ENCODE peak calls at places on chromosomes 7 and 10, in seven cellular contexts. N is ovary, I is prostate gland, Y is colonic mucosa, G is left lung, M is mammary epithelial cell, Z is brain microvascular endothelial cell. U is an unnamed sample.

GRCh38 chr7:44966731-44967538 is 11.9 kb downstream of the MYO1G start:
- DNase-seq in N (no peak), I (no peak), Y (no peak), G (no peak), M (no peak), Z (no peak), U (no peak)

GRCh38 chr7:5283421-5284303 is 919 bp downstream of the SLC29A4 start:
- DNase-seq in N (peak), I (no peak), Y (peak), G (no peak), M (no peak), Z (no peak), U (no peak)

GRCh38 chr10:62554632-62555199 is 180.5 kb downstream of the ZNF365 start:
- DNase-seq in N (no peak), I (no peak), Y (peak), G (no peak), M (peak), Z (peak), U (peak)

GRCh38 chr7:134686782-134687181 is 40.1 kb downstream of the BPGM start:
- DNase-seq in N (no peak), I (no peak), Y (no peak), G (no peak), M (no peak), Z (no peak), U (no peak)

GRCh38 chr7:71132521-71133231 is 732 bp downstream of the GALNT17 start:
- DNase-seq in N (peak), I (peak), Y (no peak), G (no peak), M (peak), Z (no peak), U (no peak)

GRCh38 chr10:73263948-73264347 is 11.5 kb upstream of the MRPS16 start:
- DNase-seq in N (no peak), I (no peak), Y (no peak), G (no peak), M (peak), Z (peak), U (no peak)

GRCh38 chr10:21953585-21954057 is 49.9 kb downstream of the DNAJC1 start:
- DNase-seq in N (no peak), I (no peak), Y (no peak), G (no peak), M (peak), Z (no peak), U (no peak)

GRCh38 chr7:97307521-97308108 is 190.1 kb downstream of the SDHAF3 start:
- DNase-seq in N (no peak), I (no peak), Y (no peak), G (no peak), M (no peak), Z (no peak), U (no peak)

GRCh38 chr10:86203162-86203905 is 163.3 kb downstream of the GRID1 start:
- DNase-seq in N (no peak), I (no peak), Y (no peak), G (no peak), M (no peak), Z (peak), U (no peak)

GRCh38 chr10:34824870-34825269 is 9.8 kb upstream of the PARD3 start:
- DNase-seq in N (no peak), I (no peak), Y (no peak), G (no peak), M (no peak), Z (no peak), U (no peak)

GRCh38 chr10:102773986-102774385 is 30.2 kb downstream of the WBP1L start:
- DNase-seq in N (no peak), I (no peak), Y (no peak), G (no peak), M (no peak), Z (no peak), U (no peak)

GRCh38 chr7:110084177-110084807 is 1006.6 kb upstream of the LRRN3 start:
- DNase-seq in N (no peak), I (no peak), Y (no peak), G (no peak), M (no peak), Z (no peak), U (no peak)

GRCh38 chr10:75480374-75480773 is 49.0 kb downstream of the LRMDA start:
- DNase-seq in N (no peak), I (no peak), Y (no peak), G (no peak), M (no peak), Z (no peak), U (no peak)

GRCh38 chr7:77797734-77798393 is 370 bp downstream of the TMEM60 start:
- DNase-seq in N (no peak), I (no peak), Y (no peak), G (peak), M (no peak), Z (peak), U (no peak)

GRCh38 chr10:126070815-126071214 is 174.5 kb downstream of the FANK1 start:
- DNase-seq in N (no peak), I (no peak), Y (no peak), G (no peak), M (no peak), Z (no peak), U (no peak)

GRCh38 chr10:52314007-52314821 is at the start of gene DKK1:
- DNase-seq in N (no peak), I (peak), Y (peak), G (peak), M (peak), Z (peak), U (no peak)

GRCh38 chr7:26451997-26452396 is 160.3 kb downstream of the SNX10 start:
- DNase-seq in N (no peak), I (no peak), Y (no peak), G (no peak), M (no peak), Z (no peak), U (no peak)

DNA sequence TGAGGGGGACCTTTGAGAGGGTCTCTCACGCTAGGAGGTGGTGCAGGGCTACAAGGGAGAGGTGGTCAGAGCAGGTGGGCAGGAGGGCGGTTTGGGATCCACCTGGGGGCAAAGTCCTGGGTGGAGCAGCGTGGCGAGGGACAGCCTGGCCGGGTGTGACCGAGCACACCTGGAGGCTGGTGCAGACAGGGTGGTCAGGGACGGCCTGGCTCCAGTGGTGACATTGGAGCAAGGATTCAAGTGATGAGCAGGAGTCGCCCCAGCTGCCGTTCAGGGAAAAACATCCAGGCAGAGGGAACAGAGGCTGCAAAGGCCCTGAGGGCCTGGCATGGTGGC is 36.0 kb downstream of the CLIP2 start:
- DNase-seq in N (no peak), I (no peak), Y (peak), G (no peak), M (no peak), Z (no peak), U (no peak)
- H3K4me3 ChIP-seq in N (no peak), I (no peak), Y (no peak), G (no peak), M (no peak), Z (no peak), U (no peak)

GRCh38 chr7:115707236-115707635 is 323.3 kb downstream of the TFEC start:
- DNase-seq in N (no peak), I (no peak), Y (peak), G (no peak), M (peak), Z (no peak), U (no peak)
- TF ChIP-seq CTCF in N (no peak), I (no peak), Y (peak), G (no peak), M (peak), Z (peak), U (no peak)

DNA sequence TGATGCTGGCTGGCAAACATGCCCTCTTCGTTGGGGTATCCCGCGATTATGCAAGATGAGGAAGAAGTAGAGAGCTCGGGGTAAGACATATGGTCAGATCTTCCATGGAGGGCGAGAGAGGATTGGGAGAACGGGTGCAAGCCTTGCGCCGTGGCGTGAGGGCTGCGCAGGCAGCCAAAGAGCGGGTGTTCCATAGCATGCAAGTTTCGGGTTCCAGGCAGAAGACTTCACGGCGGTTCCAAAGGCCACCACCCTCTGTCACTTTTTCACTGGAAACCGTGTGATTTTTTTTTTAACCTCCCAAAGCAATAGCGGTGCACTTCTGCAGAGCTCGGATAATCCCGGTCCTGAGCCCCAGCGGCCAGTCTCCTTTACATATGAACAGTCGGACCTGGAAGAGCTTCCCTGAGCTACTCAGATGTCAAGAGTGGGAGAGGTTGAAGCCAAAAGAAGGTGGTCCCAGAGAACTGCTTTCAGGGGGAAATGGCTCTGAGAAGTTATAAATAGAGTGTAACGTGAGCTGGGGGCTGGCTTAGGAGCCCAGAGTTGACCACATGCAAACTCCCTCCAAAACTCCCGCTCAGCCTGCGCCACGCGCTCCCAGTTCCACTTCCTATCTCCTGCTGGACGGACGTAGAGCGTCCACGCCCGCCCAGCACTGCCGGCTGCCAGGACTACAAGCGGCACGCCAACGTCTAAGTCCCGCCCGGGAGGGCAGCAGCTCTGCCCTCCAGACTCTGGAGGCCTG is at the start of gene MEOX2:
- DNase-seq in N (peak), I (no peak), Y (peak), G (peak), M (no peak), Z (peak), U (no peak)
- H3K27ac ChIP-seq in N (no peak), I (no peak), Y (no peak), G (peak), M (no peak), Z (no peak), U (no peak)

DNA sequence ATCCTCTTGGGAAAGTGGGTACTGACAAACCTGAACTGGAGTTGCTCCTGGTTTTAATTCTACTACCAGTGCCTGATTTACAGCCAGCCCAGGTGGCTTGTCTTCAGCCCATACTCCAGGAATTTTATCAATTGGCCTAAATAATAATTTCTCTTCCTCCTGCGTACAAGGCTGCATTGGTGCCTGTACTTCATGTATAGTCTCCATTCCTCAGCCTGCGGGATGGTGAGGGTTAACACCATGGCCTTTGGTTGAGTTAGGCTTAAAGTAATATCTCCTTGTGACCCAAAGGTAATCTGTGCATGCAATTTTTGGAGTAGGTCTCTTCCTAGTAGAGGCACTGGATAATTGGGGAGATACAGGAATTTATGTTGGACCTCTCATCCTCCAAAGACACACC is 5.5 kb upstream of the ZNF117 start:
- DNase-seq in N (no peak), I (no peak), Y (no peak), G (no peak), M (no peak), Z (no peak), U (no peak)
- H3K4me3 ChIP-seq in N (no peak), I (no peak), Y (no peak), G (no peak), M (no peak), Z (no peak), U (no peak)

GRCh38 chr7:87220734-87221215 is 1.2 kb upstream of the TMEM243 start:
- DNase-seq in N (peak), I (peak), Y (peak), G (no peak), M (no peak), Z (no peak), U (no peak)

GRCh38 chr7:87217983-87218653 is 1.4 kb downstream of the TMEM243 start:
- DNase-seq in N (no peak), I (no peak), Y (no peak), G (no peak), M (no peak), Z (no peak), U (no peak)

GRCh38 chr7:87220026-87220733 is 648 bp upstream of the TMEM243 start:
- DNase-seq in N (peak), I (peak), Y (peak), G (peak), M (peak), Z (peak), U (peak)

GRCh38 chr7:87218941-87219544 is 489 bp downstream of the TMEM243 start:
- DNase-seq in N (peak), I (peak), Y (peak), G (peak), M (peak), Z (no peak), U (peak)

GRCh38 chr7:87219545-87220025 is at the start of gene TMEM243:
- DNase-seq in N (peak), I (peak), Y (peak), G (peak), M (peak), Z (peak), U (peak)
- TF ChIP-seq CTCF in N (peak), I (peak), Y (no peak), G (peak), M (no peak), Z (peak), U (peak)

DNA sequence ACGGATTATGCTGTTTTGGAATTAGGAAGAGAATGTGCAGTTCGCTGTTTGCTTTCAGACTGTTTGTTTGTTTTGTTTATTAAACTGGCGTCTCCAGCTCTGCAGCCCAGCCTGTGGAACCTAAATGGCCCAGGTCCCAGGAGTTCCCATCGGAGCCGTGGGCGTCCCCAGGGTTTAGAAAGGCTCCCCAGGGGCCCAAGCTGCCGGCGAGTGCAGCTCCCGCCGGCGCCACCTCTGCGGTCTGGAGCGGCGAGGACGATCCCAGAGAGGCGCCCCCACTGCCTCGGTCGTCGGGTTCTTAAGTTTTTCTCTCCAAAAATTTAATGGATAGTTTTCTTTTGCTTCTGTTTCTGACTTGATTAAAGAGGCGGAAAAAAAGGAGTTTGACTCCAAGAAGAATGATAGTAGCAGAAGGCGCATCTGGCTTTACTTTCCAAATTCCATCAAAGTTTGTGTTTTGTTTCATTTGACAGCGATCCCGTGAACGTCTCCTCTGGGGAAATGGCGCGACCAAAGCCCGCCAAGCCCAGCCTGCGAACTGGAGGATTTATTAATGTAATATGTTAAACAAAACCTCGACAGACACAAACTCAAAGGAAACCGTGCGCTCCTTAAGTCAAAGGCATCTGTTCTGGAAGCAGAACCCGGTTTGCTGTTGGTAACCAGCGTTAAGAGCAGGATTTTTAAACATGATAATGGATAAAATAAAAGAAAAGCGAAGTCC is 712 bp upstream of the FZD1 start:
- DNase-seq in N (peak), I (peak), Y (peak), G (peak), M (no peak), Z (no peak), U (no peak)
- H3K27ac ChIP-seq in N (peak), I (peak), Y (peak), G (peak), M (peak), Z (no peak), U (no peak)

DNA sequence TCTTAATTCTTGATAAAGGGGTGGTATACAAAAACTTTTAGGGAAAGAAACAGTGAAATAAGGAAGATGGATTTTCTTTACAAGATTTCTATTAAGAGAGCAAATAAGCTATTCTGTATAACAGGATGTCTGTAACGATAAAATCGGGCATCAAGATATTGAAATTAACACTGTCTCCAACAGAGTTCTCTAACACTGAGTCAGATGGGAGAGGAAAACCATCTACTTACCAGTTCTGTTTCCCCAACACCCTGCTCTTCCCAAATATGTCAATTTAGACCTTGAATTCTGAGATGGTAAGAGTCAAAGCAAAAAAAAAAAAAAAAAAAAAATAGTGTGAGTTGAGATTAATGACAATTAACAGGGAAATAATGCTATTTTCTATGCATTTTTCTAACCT is 23.0 kb downstream of the SMURF1 start:
- DNase-seq in N (no peak), I (no peak), Y (no peak), G (no peak), M (no peak), Z (no peak), U (no peak)
- H3K4me3 ChIP-seq in N (no peak), I (no peak), Y (no peak), G (no peak), M (no peak), Z (no peak), U (no peak)

DNA sequence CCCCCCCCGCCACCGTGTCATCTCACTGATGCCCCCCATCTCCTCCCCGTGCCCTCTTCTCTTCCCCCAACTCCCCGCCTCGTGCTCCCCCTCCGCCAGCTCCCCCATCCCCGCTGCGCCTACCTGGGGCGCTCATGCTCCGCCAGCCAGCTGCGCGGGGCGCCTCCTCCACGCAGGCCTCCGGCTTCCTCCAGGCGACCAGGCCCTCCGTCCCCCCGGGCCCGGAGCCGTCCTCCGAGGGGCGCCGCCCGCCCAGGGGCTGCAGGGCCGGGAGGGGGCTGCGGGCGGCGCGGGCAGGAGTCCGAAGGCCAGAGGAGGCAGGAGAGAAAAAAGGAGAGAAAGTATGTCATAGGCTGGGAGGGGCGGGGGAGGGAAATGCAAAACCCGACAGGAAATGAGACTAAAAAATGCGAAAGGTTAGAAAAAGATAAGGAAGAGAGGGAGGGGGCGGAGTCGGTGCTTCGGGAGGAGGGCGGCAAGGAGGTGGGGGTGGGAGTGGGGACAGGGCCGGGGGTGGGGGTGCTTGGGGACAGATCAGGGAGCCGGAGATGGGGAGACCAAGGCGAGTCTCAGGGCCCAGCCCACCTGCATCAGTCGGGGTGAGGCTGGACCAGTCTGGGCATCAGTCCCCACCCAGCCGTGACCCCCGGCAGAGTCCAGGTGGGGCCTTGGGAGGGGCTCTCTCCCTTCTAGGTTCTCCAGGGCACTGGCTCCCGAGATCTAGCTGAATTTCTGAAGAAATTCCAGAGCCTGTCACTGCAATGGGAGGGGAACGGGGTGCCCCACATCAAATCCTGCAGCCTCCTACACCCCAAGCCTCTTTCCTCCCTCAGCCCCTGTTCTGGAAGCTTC is at the start of gene CARD11:
- DNase-seq in N (no peak), I (no peak), Y (peak), G (no peak), M (no peak), Z (no peak), U (peak)
- TF ChIP-seq CTCF in N (no peak), I (no peak), Y (no peak), G (no peak), M (no peak), Z (no peak), U (no peak)

U was measured in CD8-positive, alpha-beta T cell.